ENCODE peak calls at places on chromosomes 6 and 20, in five cellular contexts. G is K562, X is H1, U is GM12878, J is HepG2. P is an unnamed sample.
A peak's percentile ranks its signal among the peaks of the same experiment; 100 is the strongest.

GRCh38 chr6:136547336-136547735 is 2.9 kb downstream of the MAP7 start:
- DNase-seq in G (no peak), X (no peak), U (no peak), J (no peak), P (peak; percentile 34)

GRCh38 chr6:68238097-68238597 is 396.9 kb upstream of the ADGRB3 start:
- DNase-seq in G (no peak), X (no peak), U (no peak), J (no peak), P (no peak)

GRCh38 chr6:39923394-39923793 is 10.9 kb downstream of the MOCS1 start:
- DNase-seq in G (no peak), X (no peak), U (no peak), J (no peak), P (no peak)

GRCh38 chr6:158411998-158412397 is 99.7 kb downstream of the TULP4 start:
- DNase-seq in G (no peak), X (no peak), U (no peak), J (no peak), P (no peak)

GRCh38 chr20:2342243-2342642 is 38.5 kb upstream of the TGM6 start:
- DNase-seq in G (no peak), X (no peak), U (no peak), J (no peak), P (no peak)

GRCh38 chr20:8647868-8648495 is 420.9 kb upstream of the PLCB4 start:
- DNase-seq in G (no peak), X (no peak), U (no peak), J (no peak), P (no peak)

GRCh38 chr6:35587167-35587566 is 74.5 kb upstream of the TULP1 start:
- DNase-seq in G (no peak), X (peak; percentile 3), U (no peak), J (no peak), P (no peak)

GRCh38 chr6:56663344-56663743 is 20.7 kb upstream of the DST start:
- DNase-seq in G (no peak), X (no peak), U (no peak), J (no peak), P (no peak)

GRCh38 chr6:114007451-114007953 is 36.6 kb upstream of the HDAC2 start:
- DNase-seq in G (no peak), X (no peak), U (peak; percentile 17), J (no peak), P (no peak)

GRCh38 chr20:37406010-37406998 is 60.4 kb downstream of the SRC start:
- DNase-seq in G (peak; percentile 95), X (no peak), U (no peak), J (no peak), P (peak; percentile 59)

GRCh38 chr6:148508401-148509151 is 165.9 kb downstream of the SASH1 start:
- DNase-seq in G (no peak), X (no peak), U (no peak), J (no peak), P (no peak)

GRCh38 chr6:39917981-39918380 is 16.3 kb downstream of the MOCS1 start:
- DNase-seq in G (no peak), X (no peak), U (no peak), J (no peak), P (no peak)

GRCh38 chr6:71190809-71191208 is 97.8 kb upstream of the OGFRL1 start:
- DNase-seq in G (no peak), X (no peak), U (no peak), J (peak; percentile 11), P (no peak)

DNA sequence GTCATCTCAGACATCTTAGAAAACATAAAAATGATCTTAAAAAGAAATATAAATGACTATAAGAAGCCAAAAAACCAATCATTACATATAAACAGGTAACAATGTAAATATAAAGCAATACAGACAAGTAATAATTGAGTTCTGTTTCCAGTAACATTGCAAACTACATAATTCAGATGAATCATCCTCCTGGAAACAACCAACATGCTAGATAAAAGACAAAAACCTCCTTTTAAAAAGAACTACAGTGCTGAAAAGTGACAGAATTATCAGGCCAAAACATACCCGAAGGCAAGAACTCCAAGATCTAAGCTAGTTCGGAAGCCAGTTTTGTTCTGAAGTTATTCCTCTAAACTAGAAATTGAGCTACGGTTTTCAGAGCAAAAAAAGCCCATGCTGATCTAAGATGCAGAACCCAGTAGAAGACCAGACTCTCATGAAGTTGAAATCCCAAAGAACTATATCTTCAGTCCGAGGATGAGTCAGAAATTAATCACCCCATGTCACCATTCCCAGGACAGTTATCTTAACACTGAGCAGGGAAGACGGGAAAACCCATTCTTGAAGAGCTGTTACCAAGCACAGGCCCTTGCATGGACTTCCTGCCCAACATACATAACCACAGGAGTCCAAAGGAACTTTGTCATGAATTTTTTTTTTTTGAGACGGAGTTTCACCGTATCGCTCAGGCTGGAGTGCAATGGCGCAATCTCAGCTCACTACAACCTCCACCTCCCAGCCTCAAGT is 9.8 kb downstream of the PGM3 start:
- DNase-seq in G (no peak), X (no peak), U (no peak), J (no peak), P (peak; percentile 33)
- TF ChIP-seq KDM1A in G (no peak), X (no peak), U (no peak), J (no peak), P (no peak)

DNA sequence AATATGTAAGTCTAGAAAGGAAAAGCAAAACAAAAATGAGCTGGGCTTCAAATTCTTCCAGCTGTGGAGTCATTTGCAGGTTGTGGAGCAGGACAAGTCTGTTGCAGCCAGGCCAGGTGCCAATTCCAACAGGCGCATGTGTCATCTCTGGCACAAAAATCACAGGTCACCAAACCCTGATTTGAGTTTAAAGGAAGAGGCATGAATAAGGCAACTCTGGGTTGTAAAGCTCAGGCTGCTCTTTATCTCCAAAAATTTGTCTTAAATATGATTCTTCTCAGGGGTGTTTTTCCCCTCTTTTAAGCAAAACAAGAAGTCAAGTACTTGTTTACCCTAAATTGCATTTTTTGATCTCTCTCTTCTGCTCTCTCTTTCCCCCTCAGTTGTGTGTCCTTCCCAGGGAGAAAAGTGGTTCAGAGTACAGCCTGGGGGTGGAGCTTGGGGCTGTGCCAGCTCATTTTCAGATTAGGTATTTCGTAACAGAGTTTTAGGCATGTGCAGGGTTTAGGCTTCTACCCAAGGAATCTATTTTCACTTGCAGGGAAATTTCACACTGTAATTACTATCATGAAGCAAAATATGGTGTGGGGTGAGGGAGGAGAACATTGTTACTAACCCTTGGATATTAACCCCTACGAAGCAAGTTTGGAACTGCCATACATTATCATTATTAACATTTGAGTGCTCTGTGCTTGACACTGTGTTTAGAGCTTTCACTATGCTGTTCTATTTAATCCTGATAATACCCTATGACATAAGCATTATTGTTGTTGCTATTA is 8.3 kb upstream of the NCOA3 start:
- DNase-seq in G (peak; percentile 53), X (no peak), U (no peak), J (peak; percentile 93), P (peak; percentile 64)
- TF ChIP-seq EP300 in G (peak; percentile 31), X (no peak), U (no peak), J (peak; percentile 84), P (no peak)

GRCh38 chr6:160931378-160932343 is 59.9 kb upstream of the MAP3K4 start:
- DNase-seq in G (no peak), X (no peak), U (no peak), J (no peak), P (no peak)
- TF ChIP-seq KDM1A in G (no peak), X (no peak), U (no peak), J (no peak), P (no peak)

DNA sequence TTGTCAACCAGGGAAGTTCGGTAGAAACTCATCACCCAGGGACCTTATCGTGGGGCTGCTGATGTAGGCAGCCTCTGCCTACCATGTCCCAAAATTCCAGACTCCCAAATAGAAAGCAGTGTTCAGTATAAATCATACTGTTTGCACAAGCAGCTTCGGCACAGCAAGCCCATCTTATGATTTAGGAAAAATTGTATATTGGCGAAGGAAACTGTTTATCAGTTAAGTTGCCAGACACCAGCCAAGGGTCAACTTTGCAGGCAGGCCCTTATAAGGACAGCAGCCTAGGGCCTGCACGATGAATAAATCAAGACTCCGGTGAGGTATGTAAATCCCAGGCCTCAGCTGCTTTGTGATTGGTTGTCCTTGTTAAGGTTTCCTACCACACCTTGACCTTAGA is 36.8 kb downstream of the GFOD1 start:
- DNase-seq in G (no peak), X (no peak), U (no peak), J (no peak), P (no peak)
- TF ChIP-seq EP300 in G (no peak), X (no peak), U (no peak), J (no peak), P (no peak)

DNA sequence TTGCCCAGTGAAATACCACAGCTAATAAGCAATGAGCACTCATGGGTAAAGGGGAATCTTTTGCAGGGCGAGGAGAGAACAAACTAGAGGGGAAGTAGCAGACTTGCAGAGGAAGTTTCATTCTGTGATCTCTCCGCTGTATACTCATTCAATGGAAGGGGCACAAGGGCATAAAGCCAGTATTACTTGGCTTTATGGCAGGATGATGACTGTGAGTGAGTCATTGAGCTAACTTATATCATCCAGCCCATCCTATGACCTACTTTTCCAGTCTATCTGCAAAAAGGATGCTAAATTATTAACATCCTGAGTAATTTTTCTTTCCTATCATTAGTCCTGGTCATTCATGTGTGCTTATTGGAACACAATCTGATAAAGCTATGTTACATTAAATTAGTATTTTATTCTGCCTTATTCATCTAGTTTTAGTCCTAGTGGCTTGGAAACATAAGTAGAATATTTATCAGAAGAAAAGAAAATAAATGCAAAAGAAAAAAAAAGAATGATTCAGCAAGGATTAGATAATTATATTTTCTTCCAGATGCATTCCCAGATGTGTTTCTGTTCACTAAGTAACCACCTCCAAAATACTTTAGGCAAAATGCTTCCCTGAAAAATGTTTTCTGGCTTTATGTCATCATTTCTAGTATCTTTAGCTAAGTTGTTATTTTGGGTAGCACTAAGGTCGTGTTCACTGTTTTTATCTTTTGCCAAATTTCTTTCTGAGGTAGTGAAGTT is 471.7 kb downstream of the CDKAL1 start:
- DNase-seq in G (no peak), X (no peak), U (peak; percentile 40), J (peak; percentile 64), P (peak; percentile 30)
- TF ChIP-seq KDM1A in G (no peak), X (no peak), U (no peak), J (no peak), P (no peak)

DNA sequence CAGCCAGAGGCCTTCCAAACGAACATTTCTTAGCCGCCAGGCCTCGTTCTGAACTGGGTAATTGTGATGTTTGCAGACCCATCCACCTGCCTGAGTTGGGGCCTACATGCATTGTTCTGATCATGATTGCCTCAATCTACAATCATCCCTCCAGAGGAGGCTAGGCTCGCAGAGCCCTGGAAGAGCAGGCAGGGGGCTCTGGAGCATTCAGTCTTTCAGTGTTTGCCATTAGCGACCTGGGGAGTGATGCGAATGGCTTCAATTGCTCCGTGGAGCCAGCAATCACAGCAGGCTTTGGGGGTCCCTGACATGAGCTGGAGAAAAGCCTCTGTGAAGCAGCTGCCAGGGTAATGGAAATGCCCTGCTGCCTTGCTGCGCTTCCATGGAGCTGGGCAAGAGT is 22.0 kb downstream of the SNAP25 start:
- DNase-seq in G (no peak), X (no peak), U (no peak), J (no peak), P (no peak)
- TF ChIP-seq EP300 in G (no peak), X (no peak), U (no peak), J (no peak), P (no peak)